ENCODE peak calls at places on chromosomes 16 and 17, in five cellular contexts. W is lower leg skin; T is CD8-positive, alpha-beta T cell; D is CD8-positive, alpha-beta memory T cell; V is tibial artery. O is an unnamed sample.

GRCh38 chr17:1959871-1960569 is 65.1 kb downstream of the RTN4RL1 start:
- DNase-seq in T (no peak), W (no peak), V (no peak), D (no peak), O (no peak)

GRCh38 chr17:61072648-61073047 is 327.0 kb upstream of the TBX2 start:
- DNase-seq in T (no peak), V (no peak), D (no peak), W (no peak), O (no peak)

GRCh38 chr16:66364959-66365306 is 1.6 kb upstream of the CDH5 start:
- DNase-seq in T (no peak), D (no peak), V (no peak), W (no peak), O (no peak)

GRCh38 chr17:9729034-9729650 is 62.2 kb downstream of the DHRS7C start:
- DNase-seq in W (no peak), T (no peak), V (no peak), D (peak), O (peak)

GRCh38 chr17:33241390-33241789 is 51.7 kb downstream of the ASIC2 start:
- DNase-seq in V (no peak), D (no peak), W (no peak), T (no peak), O (no peak)

GRCh38 chr16:73616186-73616585 is 568.3 kb upstream of the ZFHX3 start:
- DNase-seq in D (no peak), V (no peak), T (no peak), W (no peak), O (no peak)

GRCh38 chr17:4514206-4514605 is 15.5 kb downstream of the SPNS2 start:
- DNase-seq in W (no peak), V (no peak), D (no peak), T (no peak), O (no peak)

GRCh38 chr17:19470529-19471261 is 59.7 kb downstream of the RNF112 start:
- DNase-seq in D (no peak), W (peak), V (peak), T (no peak), O (no peak)

GRCh38 chr17:4837471-4838305 is 4.5 kb downstream of the MINK1 start:
- DNase-seq in V (no peak), T (no peak), W (no peak), D (no peak), O (no peak)

GRCh38 chr16:28204622-28205021 is 7.1 kb downstream of the XPO6 start:
- DNase-seq in V (no peak), T (no peak), D (no peak), W (no peak), O (no peak)

GRCh38 chr17:73760186-73760758 is 116.0 kb upstream of the SDK2 start:
- DNase-seq in T (no peak), W (no peak), V (no peak), D (no peak), O (no peak)

GRCh38 chr17:69551212-69552010 is 136.9 kb downstream of the MAP2K6 start:
- DNase-seq in T (no peak), D (no peak), W (no peak), V (no peak), O (no peak)

GRCh38 chr17:13409455-13409854 is 192.3 kb downstream of the HS3ST3A1 start:
- DNase-seq in D (no peak), T (no peak), V (no peak), W (no peak), O (no peak)

GRCh38 chr16:67470314-67470713 is 10.6 kb downstream of the ATP6V0D1 start:
- DNase-seq in T (no peak), V (peak), W (peak), D (no peak), O (no peak)

GRCh38 chr17:77378318-77379064 is 237.7 kb downstream of the SEC14L1 start:
- DNase-seq in T (no peak), D (no peak), W (no peak), V (no peak), O (no peak)

GRCh38 chr16:73214825-73215481 is 167.0 kb upstream of the ZFHX3 start:
- DNase-seq in W (no peak), V (peak), D (no peak), T (no peak), O (peak)

GRCh38 chr17:28989028-28989427 is 16.8 kb downstream of the SEZ6 start:
- DNase-seq in D (no peak), W (no peak), T (no peak), V (no peak), O (no peak)

GRCh38 chr16:72291121-72291520 is 119.2 kb upstream of the PMFBP1 start:
- DNase-seq in T (no peak), V (no peak), D (no peak), W (no peak), O (peak)

GRCh38 chr16:83458612-83459011 is 349.2 kb upstream of the HSBP1 start:
- DNase-seq in W (no peak), D (no peak), T (no peak), V (no peak), O (no peak)

GRCh38 chr17:61793565-61793964 is 69.8 kb downstream of the BRIP1 start:
- DNase-seq in T (no peak), V (no peak), D (no peak), W (no peak), O (no peak)

GRCh38 chr16:16176328-16176727 is 47.0 kb downstream of the ABCC6 start:
- DNase-seq in V (no peak), D (no peak), W (no peak), T (no peak), O (no peak)

GRCh38 chr17:1797323-1797722 is 32.4 kb downstream of the SMYD4 start:
- DNase-seq in W (no peak), D (no peak), T (no peak), V (no peak), O (no peak)

GRCh38 chr16:88790312-88791150 is 5.5 kb upstream of the PIEZO1 start:
- DNase-seq in W (no peak), D (peak), T (peak), V (no peak), O (no peak)

GRCh38 chr17:81418710-81419332 is 23.6 kb downstream of the BAHCC1 start:
- DNase-seq in T (no peak), V (no peak), W (no peak), D (no peak), O (no peak)

GRCh38 chr17:7833795-7834553 is at the start of gene KDM6B:
- DNase-seq in V (peak), D (peak), T (peak), W (peak), O (no peak)

GRCh38 chr17:8806206-8807069 is 7.3 kb upstream of the MFSD6L start:
- DNase-seq in V (no peak), D (no peak), T (no peak), W (peak), O (no peak)

GRCh38 chr17:79081571-79082276 is 7.1 kb downstream of the ENGASE start:
- DNase-seq in V (no peak), D (no peak), T (no peak), W (no peak), O (no peak)

GRCh38 chr17:13490427-13490826 is 111.3 kb downstream of the HS3ST3A1 start:
- DNase-seq in D (no peak), W (no peak), T (no peak), V (no peak), O (no peak)

GRCh38 chr16:50469121-50469743 is 79.0 kb upstream of the NKD1 start:
- DNase-seq in T (no peak), D (no peak), W (peak), V (no peak), O (no peak)

GRCh38 chr16:72590179-72590937 is 418.4 kb upstream of the PMFBP1 start:
- DNase-seq in W (no peak), V (no peak), D (no peak), T (no peak), O (no peak)

GRCh38 chr16:3608069-3608468 is 3.3 kb downstream of the SLX4 start:
- DNase-seq in W (peak), D (no peak), T (no peak), V (no peak), O (no peak)

GRCh38 chr16:58814348-58814801 is 80.3 kb upstream of the GOT2 start:
- DNase-seq in W (no peak), T (peak), D (no peak), V (peak), O (peak)

GRCh38 chr17:74631468-74632195 is 8.1 kb upstream of the CD300E start:
- DNase-seq in T (no peak), D (no peak), W (no peak), V (peak), O (no peak)

GRCh38 chr16:66898207-66898606 is 17.9 kb downstream of the PDP2 start:
- DNase-seq in T (no peak), W (no peak), V (peak), D (no peak), O (no peak)

GRCh38 chr16:30777591-30778297 is 9.3 kb downstream of the ZNF629 start:
- DNase-seq in W (no peak), T (no peak), D (no peak), V (no peak), O (no peak)

GRCh38 chr16:988465-989353 is 7.1 kb downstream of the SOX8 start:
- DNase-seq in D (no peak), T (no peak), V (no peak), W (no peak), O (no peak)

GRCh38 chr16:24011237-24011636 is 175.5 kb downstream of the PRKCB start:
- DNase-seq in D (no peak), V (no peak), W (no peak), T (no peak), O (no peak)

GRCh38 chr16:24007934-24008333 is 172.2 kb downstream of the PRKCB start:
- DNase-seq in D (no peak), T (no peak), W (no peak), V (no peak), O (no peak)

GRCh38 chr16:24009955-24010354 is 174.2 kb downstream of the PRKCB start:
- DNase-seq in T (no peak), D (no peak), W (no peak), V (no peak), O (no peak)

GRCh38 chr16:24010440-24011089 is 174.8 kb downstream of the PRKCB start:
- DNase-seq in D (peak), W (peak), V (peak), T (peak), O (peak)

GRCh38 chr16:24009060-24009459 is 173.3 kb downstream of the PRKCB start:
- DNase-seq in V (no peak), T (no peak), W (no peak), D (no peak), O (no peak)
- H3K4me3 ChIP-seq in V (no peak), T (no peak), W (no peak), D (no peak), O (no peak)

DNA sequence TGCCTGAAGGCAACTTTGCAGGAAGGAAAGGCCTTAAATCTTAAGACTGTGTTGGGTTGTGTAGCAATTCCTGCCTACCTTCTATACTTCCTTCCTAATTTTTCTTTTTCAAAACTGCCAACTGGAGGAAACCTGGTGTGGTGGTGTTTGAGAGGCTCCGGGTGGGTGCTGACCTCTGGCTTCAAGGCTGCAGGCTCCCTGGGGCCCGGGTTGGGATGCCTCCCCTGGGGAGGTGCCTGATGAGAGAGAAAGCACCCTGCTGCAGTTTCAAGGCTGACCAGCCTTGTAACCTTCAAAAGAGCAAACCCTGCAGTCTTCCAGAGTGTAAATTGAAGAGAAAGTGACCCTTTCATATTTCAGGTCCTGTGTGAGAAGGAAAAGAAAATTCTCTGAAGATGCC is 55.9 kb downstream of the MSI2 start:
- DNase-seq in W (no peak), T (no peak), V (no peak), D (no peak), O (no peak)
- H3K4me3 ChIP-seq in W (no peak), T (no peak), V (no peak), D (no peak), O (no peak)

GRCh38 chr16:86198201-86199118 is 299.5 kb downstream of the IRF8 start:
- DNase-seq in V (no peak), T (no peak), W (peak), D (no peak), O (no peak)

GRCh38 chr16:86201746-86202145 is 302.8 kb downstream of the IRF8 start:
- DNase-seq in W (no peak), T (no peak), D (no peak), V (no peak), O (no peak)

GRCh38 chr16:86200722-86201121 is 301.8 kb downstream of the IRF8 start:
- DNase-seq in V (no peak), T (no peak), D (no peak), W (peak), O (no peak)

GRCh38 chr16:86199182-86199581 is 300.2 kb downstream of the IRF8 start:
- DNase-seq in W (no peak), D (no peak), V (no peak), T (no peak), O (no peak)

DNA sequence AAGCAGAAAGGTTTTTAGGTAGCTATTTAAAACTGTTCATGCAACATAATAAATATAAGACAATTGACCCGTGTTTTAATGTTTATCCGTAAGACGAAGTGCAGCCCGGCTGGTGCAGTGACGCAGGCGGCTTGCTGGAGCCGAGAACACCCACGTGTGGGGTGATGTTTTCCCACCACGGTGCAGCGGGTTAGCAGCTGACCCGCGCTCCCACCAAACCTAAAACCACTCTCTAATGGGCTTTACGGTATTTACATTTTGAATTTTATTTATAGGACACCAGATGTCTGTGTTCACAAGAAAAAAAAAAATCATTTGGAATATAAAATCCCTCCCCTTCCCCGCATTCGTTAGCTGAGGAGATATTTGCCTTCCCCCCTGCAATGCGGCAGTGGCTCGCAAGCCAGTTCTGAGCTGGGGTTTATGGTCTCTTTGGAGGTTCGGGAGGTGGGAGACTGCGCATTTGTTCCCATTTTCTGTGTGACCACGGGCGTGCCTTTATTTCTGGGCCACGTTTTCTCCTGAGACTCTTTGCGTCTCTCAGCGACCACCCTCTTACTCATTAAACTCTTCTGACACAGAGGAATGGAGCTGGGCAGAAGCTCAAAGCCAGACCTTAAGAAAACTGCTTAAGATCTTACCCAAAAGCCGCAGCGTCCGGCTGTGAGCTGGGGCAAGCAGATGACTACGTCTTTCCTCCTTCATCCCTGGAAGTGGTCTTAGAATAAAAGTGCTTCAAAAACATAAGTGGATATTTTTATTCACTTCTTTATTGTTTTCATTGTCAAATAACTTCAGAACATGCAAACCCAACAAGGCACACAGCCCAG is 301.1 kb downstream of the IRF8 start:
- DNase-seq in D (no peak), T (no peak), V (no peak), W (peak), O (no peak)
- H3K4me3 ChIP-seq in D (no peak), T (no peak), V (no peak), W (no peak), O (no peak)

GRCh38 chr17:50154604-50155003 is 4.1 kb upstream of the PPP1R9B start:
- DNase-seq in W (no peak), V (no peak), D (no peak), T (no peak), O (no peak)
- H3K4me3 ChIP-seq in W (no peak), V (no peak), D (no peak), T (no peak), O (no peak)

O was measured in HFF-Myc.